ENCODE peak calls at places on chromosomes 6 and 20, in seven cellular contexts. One of them, this sample, is unnamed.

GRCh38 chr6:13412211-13412610 is 75.2 kb downstream of the GFOD1 start:
- DNase-seq in stomach: no peak
- DNase-seq in esophagus squamous epithelium: no peak
- DNase-seq in ovary: no peak
- DNase-seq in uterus: no peak
- DNase-seq in HCT116: no peak
- DNase-seq in adrenal gland: no peak
- DNase-seq in this sample: no peak

GRCh38 chr6:43772571-43773049 is 2.6 kb downstream of the VEGFA start:
- DNase-seq in adrenal gland: peak
- DNase-seq in HCT116: no peak
- DNase-seq in stomach: peak
- DNase-seq in esophagus squamous epithelium: no peak
- DNase-seq in uterus: no peak
- DNase-seq in ovary: no peak
- DNase-seq in this sample: peak

GRCh38 chr6:16793828-16794412 is 32.7 kb upstream of the ATXN1 start:
- DNase-seq in stomach: no peak
- DNase-seq in HCT116: no peak
- DNase-seq in ovary: no peak
- DNase-seq in uterus: no peak
- DNase-seq in esophagus squamous epithelium: no peak
- DNase-seq in adrenal gland: no peak
- DNase-seq in this sample: no peak

GRCh38 chr6:39080246-39080875 is 31.8 kb downstream of the GLP1R start:
- DNase-seq in uterus: no peak
- DNase-seq in HCT116: no peak
- DNase-seq in stomach: no peak
- DNase-seq in adrenal gland: no peak
- DNase-seq in ovary: no peak
- DNase-seq in esophagus squamous epithelium: no peak
- DNase-seq in this sample: no peak

GRCh38 chr6:27608916-27609883 is 136.3 kb upstream of the ZNF184 start:
- DNase-seq in esophagus squamous epithelium: no peak
- DNase-seq in uterus: no peak
- DNase-seq in adrenal gland: no peak
- DNase-seq in ovary: no peak
- DNase-seq in HCT116: peak
- DNase-seq in stomach: no peak
- DNase-seq in this sample: peak

GRCh38 chr6:122752493-122752892 is 27.0 kb upstream of the FABP7 start:
- DNase-seq in adrenal gland: no peak
- DNase-seq in esophagus squamous epithelium: no peak
- DNase-seq in stomach: no peak
- DNase-seq in uterus: no peak
- DNase-seq in HCT116: no peak
- DNase-seq in ovary: no peak
- DNase-seq in this sample: no peak

GRCh38 chr20:53262294-53262840 is 290.2 kb downstream of the TSHZ2 start:
- DNase-seq in ovary: no peak
- DNase-seq in adrenal gland: no peak
- DNase-seq in esophagus squamous epithelium: no peak
- DNase-seq in uterus: no peak
- DNase-seq in HCT116: no peak
- DNase-seq in stomach: no peak
- DNase-seq in this sample: no peak

GRCh38 chr20:36472656-36473071 is 68.7 kb upstream of the MYL9 start:
- DNase-seq in adrenal gland: peak
- DNase-seq in ovary: peak
- DNase-seq in stomach: peak
- DNase-seq in esophagus squamous epithelium: no peak
- DNase-seq in uterus: peak
- DNase-seq in HCT116: peak
- DNase-seq in this sample: no peak

GRCh38 chr20:48455606-48456360 is 372.0 kb downstream of the PREX1 start:
- DNase-seq in adrenal gland: no peak
- DNase-seq in ovary: no peak
- DNase-seq in stomach: no peak
- DNase-seq in uterus: no peak
- DNase-seq in HCT116: no peak
- DNase-seq in esophagus squamous epithelium: no peak
- DNase-seq in this sample: no peak

GRCh38 chr6:36436466-36436865 is 6.2 kb downstream of the PXT1 start:
- DNase-seq in ovary: no peak
- DNase-seq in esophagus squamous epithelium: no peak
- DNase-seq in HCT116: no peak
- DNase-seq in stomach: no peak
- DNase-seq in uterus: no peak
- DNase-seq in adrenal gland: no peak
- DNase-seq in this sample: no peak

GRCh38 chr6:142207265-142207877 is 60.3 kb downstream of the VTA1 start:
- DNase-seq in HCT116: peak
- DNase-seq in stomach: peak
- DNase-seq in uterus: peak
- DNase-seq in adrenal gland: peak
- DNase-seq in esophagus squamous epithelium: no peak
- DNase-seq in ovary: no peak
- DNase-seq in this sample: peak

GRCh38 chr6:4732691-4733315 is 43.4 kb upstream of the CDYL start:
- DNase-seq in uterus: peak
- DNase-seq in esophagus squamous epithelium: no peak
- DNase-seq in adrenal gland: peak
- DNase-seq in HCT116: peak
- DNase-seq in ovary: peak
- DNase-seq in stomach: peak
- DNase-seq in this sample: no peak

GRCh38 chr20:24102290-24102689 is 113.7 kb upstream of the GGTLC1 start:
- DNase-seq in stomach: no peak
- DNase-seq in ovary: no peak
- DNase-seq in uterus: no peak
- DNase-seq in adrenal gland: no peak
- DNase-seq in HCT116: no peak
- DNase-seq in esophagus squamous epithelium: no peak
- DNase-seq in this sample: peak

GRCh38 chr20:48826064-48826463 is 1.7 kb downstream of the PREX1 start:
- DNase-seq in esophagus squamous epithelium: no peak
- DNase-seq in HCT116: no peak
- DNase-seq in adrenal gland: no peak
- DNase-seq in ovary: no peak
- DNase-seq in stomach: no peak
- DNase-seq in uterus: no peak
- DNase-seq in this sample: peak

GRCh38 chr6:55980627-55981211 is 105.3 kb upstream of the BMP5 start:
- DNase-seq in esophagus squamous epithelium: no peak
- DNase-seq in uterus: peak
- DNase-seq in adrenal gland: no peak
- DNase-seq in HCT116: peak
- DNase-seq in ovary: no peak
- DNase-seq in stomach: no peak
- DNase-seq in this sample: peak

GRCh38 chr20:63696628-63697356 is at the start of gene TNFRSF6B:
- DNase-seq in stomach: no peak
- DNase-seq in HCT116: no peak
- DNase-seq in uterus: no peak
- DNase-seq in esophagus squamous epithelium: no peak
- DNase-seq in adrenal gland: peak
- DNase-seq in ovary: peak
- DNase-seq in this sample: no peak

GRCh38 chr6:26065952-26066380 is 21.3 kb upstream of the HFE start:
- DNase-seq in HCT116: peak
- DNase-seq in stomach: peak
- DNase-seq in adrenal gland: peak
- DNase-seq in esophagus squamous epithelium: no peak
- DNase-seq in ovary: peak
- DNase-seq in uterus: peak
- DNase-seq in this sample: peak

GRCh38 chr6:136077834-136078576 is 172.1 kb downstream of the MTFR2 start:
- DNase-seq in esophagus squamous epithelium: no peak
- DNase-seq in ovary: no peak
- DNase-seq in uterus: no peak
- DNase-seq in HCT116: no peak
- DNase-seq in adrenal gland: peak
- DNase-seq in stomach: no peak
- DNase-seq in this sample: no peak

GRCh38 chr6:56241106-56241812 is 6.1 kb downstream of the COL21A1 start:
- DNase-seq in HCT116: no peak
- DNase-seq in stomach: no peak
- DNase-seq in adrenal gland: no peak
- DNase-seq in uterus: no peak
- DNase-seq in esophagus squamous epithelium: no peak
- DNase-seq in ovary: no peak
- DNase-seq in this sample: no peak

GRCh38 chr6:166989427-166990034 is 9.7 kb upstream of the CEP43 start:
- DNase-seq in HCT116: no peak
- DNase-seq in esophagus squamous epithelium: no peak
- DNase-seq in stomach: no peak
- DNase-seq in uterus: no peak
- DNase-seq in ovary: no peak
- DNase-seq in adrenal gland: no peak
- DNase-seq in this sample: peak

GRCh38 chr6:143695106-143696059 is 17.6 kb downstream of the PHACTR2 start:
- DNase-seq in esophagus squamous epithelium: no peak
- DNase-seq in HCT116: no peak
- DNase-seq in adrenal gland: no peak
- DNase-seq in ovary: no peak
- DNase-seq in uterus: no peak
- DNase-seq in stomach: no peak
- DNase-seq in this sample: peak

GRCh38 chr6:82362868-82363267 is 749 bp upstream of the TPBG start:
- DNase-seq in esophagus squamous epithelium: no peak
- DNase-seq in stomach: no peak
- DNase-seq in ovary: no peak
- DNase-seq in uterus: peak
- DNase-seq in adrenal gland: no peak
- DNase-seq in HCT116: no peak
- DNase-seq in this sample: no peak

GRCh38 chr6:8499540-8499939 is 64.2 kb upstream of the SLC35B3 start:
- DNase-seq in uterus: no peak
- DNase-seq in adrenal gland: no peak
- DNase-seq in esophagus squamous epithelium: no peak
- DNase-seq in HCT116: peak
- DNase-seq in stomach: no peak
- DNase-seq in ovary: no peak
- DNase-seq in this sample: peak
- TF ChIP-seq CTCF in uterus: no peak
- TF ChIP-seq CTCF in adrenal gland: peak
- TF ChIP-seq CTCF in esophagus squamous epithelium: peak
- TF ChIP-seq CTCF in HCT116: peak
- TF ChIP-seq CTCF in stomach: no peak
- TF ChIP-seq CTCF in ovary: no peak
- TF ChIP-seq CTCF in this sample: peak

DNA sequence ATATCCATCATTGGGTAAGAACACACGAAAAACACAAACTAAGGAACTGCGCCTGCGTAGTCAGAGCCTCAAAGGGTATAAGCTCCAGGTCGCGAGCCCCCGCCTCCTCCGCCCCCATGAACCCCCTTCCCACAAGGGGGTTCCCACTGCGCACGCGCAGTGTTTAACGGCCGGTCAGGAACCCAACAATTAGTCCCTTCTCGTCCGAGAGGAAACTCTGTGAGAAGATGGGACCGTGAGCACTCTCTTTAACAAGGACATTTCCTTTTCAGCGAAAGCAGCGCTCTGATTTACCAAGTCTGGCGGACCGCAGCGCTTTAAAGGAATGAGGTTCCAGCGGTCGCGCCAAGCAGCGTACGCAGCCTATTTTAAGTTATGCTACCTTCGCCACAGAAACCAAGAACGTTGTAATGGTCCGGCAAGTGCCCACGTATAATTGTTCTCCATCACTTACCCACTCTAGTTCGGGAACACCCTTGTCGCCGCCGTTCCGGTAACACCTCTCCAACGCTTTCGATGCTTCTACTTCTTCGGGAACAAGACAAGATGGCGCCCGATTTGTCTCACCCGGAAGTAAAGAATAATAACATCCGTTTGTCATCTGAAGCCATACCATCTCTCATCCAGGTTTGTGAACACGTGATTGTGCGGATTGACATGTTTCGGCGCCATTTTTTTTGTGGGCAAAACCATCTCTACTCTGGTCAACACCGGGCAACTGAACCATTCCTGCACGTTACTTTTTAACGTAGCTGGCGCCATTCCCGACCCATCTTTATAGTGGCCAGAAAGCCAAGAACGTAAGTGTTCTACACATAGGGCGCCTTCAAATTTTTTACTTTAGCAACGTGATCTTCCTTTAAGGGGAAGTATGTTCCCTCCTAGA is at the start of gene PNISR:
- DNase-seq in stomach: peak
- DNase-seq in esophagus squamous epithelium: peak
- DNase-seq in uterus: peak
- DNase-seq in ovary: peak
- DNase-seq in adrenal gland: peak
- DNase-seq in HCT116: peak
- DNase-seq in this sample: peak
- TF ChIP-seq POLR2A in stomach: no peak
- TF ChIP-seq POLR2A in esophagus squamous epithelium: peak
- TF ChIP-seq POLR2A in uterus: peak
- TF ChIP-seq POLR2A in ovary: peak
- TF ChIP-seq POLR2A in adrenal gland: peak
- TF ChIP-seq POLR2A in HCT116: peak
- TF ChIP-seq POLR2A in this sample: peak

GRCh38 chr6:70622426-70622825 is 45.3 kb upstream of the SMAP1 start:
- DNase-seq in uterus: no peak
- DNase-seq in stomach: no peak
- DNase-seq in HCT116: no peak
- DNase-seq in adrenal gland: no peak
- DNase-seq in ovary: no peak
- DNase-seq in esophagus squamous epithelium: no peak
- DNase-seq in this sample: no peak

DNA sequence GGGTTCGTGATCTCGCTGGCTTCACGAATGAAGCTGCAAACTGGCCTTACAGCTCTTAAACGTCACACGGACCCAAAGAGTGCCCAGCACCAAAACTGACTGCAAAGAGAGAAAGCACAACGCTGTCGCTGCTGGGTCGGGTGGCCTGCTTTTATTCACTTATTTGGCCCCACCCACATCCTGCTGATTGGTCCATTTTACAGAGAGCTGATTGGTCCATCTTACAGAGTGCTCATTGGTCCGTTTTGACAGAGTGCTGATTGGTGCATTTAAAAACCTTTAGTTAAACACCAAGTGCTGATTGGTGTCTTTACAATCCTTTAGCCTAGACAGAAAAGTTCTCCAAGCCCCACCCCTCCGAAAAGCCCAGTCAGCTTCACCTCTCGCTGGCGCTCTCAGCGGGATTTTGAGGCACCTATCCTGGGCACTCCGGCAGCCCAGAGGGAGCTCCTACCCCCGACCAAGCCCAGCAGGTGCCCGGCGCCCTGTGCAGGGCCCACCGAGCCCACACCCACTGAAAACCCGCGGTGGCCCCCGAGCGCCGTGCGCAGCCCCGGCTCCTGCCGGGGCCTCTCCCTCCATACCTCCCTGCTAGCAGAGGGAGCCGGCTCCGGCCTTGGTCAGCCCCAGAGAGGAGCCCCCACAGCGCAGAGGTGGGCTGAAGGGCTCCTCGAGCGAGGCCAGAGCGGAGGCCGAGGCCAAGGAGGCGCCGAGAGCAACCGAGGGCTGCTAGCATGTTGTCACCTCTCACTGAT is 40.0 kb upstream of the SMAP1 start:
- DNase-seq in esophagus squamous epithelium: no peak
- DNase-seq in HCT116: no peak
- DNase-seq in ovary: no peak
- DNase-seq in stomach: no peak
- DNase-seq in uterus: no peak
- DNase-seq in adrenal gland: no peak
- DNase-seq in this sample: no peak
- H3K4me3 ChIP-seq in esophagus squamous epithelium: no peak
- H3K4me3 ChIP-seq in HCT116: no peak
- H3K4me3 ChIP-seq in ovary: no peak
- H3K4me3 ChIP-seq in stomach: no peak
- H3K4me3 ChIP-seq in uterus: no peak
- H3K4me3 ChIP-seq in adrenal gland: no peak
- H3K4me3 ChIP-seq in this sample: no peak

GRCh38 chr6:11681770-11682169 is 96.8 kb downstream of the ADTRP start:
- DNase-seq in HCT116: no peak
- DNase-seq in stomach: no peak
- DNase-seq in uterus: no peak
- DNase-seq in adrenal gland: no peak
- DNase-seq in esophagus squamous epithelium: no peak
- DNase-seq in ovary: no peak
- DNase-seq in this sample: no peak
- TF ChIP-seq CTCF in HCT116: no peak
- TF ChIP-seq CTCF in stomach: no peak
- TF ChIP-seq CTCF in uterus: no peak
- TF ChIP-seq CTCF in adrenal gland: no peak
- TF ChIP-seq CTCF in esophagus squamous epithelium: no peak
- TF ChIP-seq CTCF in ovary: no peak
- TF ChIP-seq CTCF in this sample: no peak